ENCODE peak calls at places on chromosomes 4 and X, in eight cellular contexts. One of them, this sample, is unnamed. For H3K27me3, the result is how much of the 10 kb centered on the place peaks cover.

GRCh38 chrX:68989865-68990606 is 161.2 kb downstream of the EFNB1 start:
- DNase-seq in gastrocnemius medialis: no peak
- DNase-seq in adrenal gland: peak
- DNase-seq in MM.1S: no peak
- DNase-seq in tibial nerve: no peak
- DNase-seq in dorsolateral prefrontal cortex: no peak
- DNase-seq in suprapubic skin: no peak
- DNase-seq in Panc1: no peak
- DNase-seq in this sample: no peak

GRCh38 chr4:41268024-41268423 is 11.3 kb downstream of the UCHL1 start:
- DNase-seq in gastrocnemius medialis: no peak
- DNase-seq in adrenal gland: no peak
- DNase-seq in MM.1S: no peak
- DNase-seq in tibial nerve: no peak
- DNase-seq in dorsolateral prefrontal cortex: no peak
- DNase-seq in suprapubic skin: no peak
- DNase-seq in Panc1: no peak
- DNase-seq in this sample: no peak

GRCh38 chr4:9989918-9990635 is 31.2 kb downstream of the SLC2A9 start:
- DNase-seq in gastrocnemius medialis: peak
- DNase-seq in adrenal gland: no peak
- DNase-seq in MM.1S: no peak
- DNase-seq in tibial nerve: no peak
- DNase-seq in dorsolateral prefrontal cortex: no peak
- DNase-seq in suprapubic skin: no peak
- DNase-seq in Panc1: no peak
- DNase-seq in this sample: no peak

GRCh38 chr4:137534516-137534915 is 2.2 kb upstream of the PCDH18 start:
- DNase-seq in gastrocnemius medialis: no peak
- DNase-seq in adrenal gland: no peak
- DNase-seq in MM.1S: no peak
- DNase-seq in tibial nerve: no peak
- DNase-seq in dorsolateral prefrontal cortex: no peak
- DNase-seq in suprapubic skin: no peak
- DNase-seq in Panc1: no peak
- DNase-seq in this sample: no peak

GRCh38 chr4:98711526-98711925 is 53.1 kb upstream of the TSPAN5 start:
- DNase-seq in gastrocnemius medialis: no peak
- DNase-seq in adrenal gland: no peak
- DNase-seq in MM.1S: no peak
- DNase-seq in tibial nerve: no peak
- DNase-seq in dorsolateral prefrontal cortex: no peak
- DNase-seq in suprapubic skin: no peak
- DNase-seq in Panc1: no peak
- DNase-seq in this sample: no peak

GRCh38 chrX:49172280-49172780 is 632 bp downstream of the PLP2 start:
- DNase-seq in gastrocnemius medialis: peak
- DNase-seq in adrenal gland: peak
- DNase-seq in MM.1S: peak
- DNase-seq in tibial nerve: peak
- DNase-seq in dorsolateral prefrontal cortex: no peak
- DNase-seq in suprapubic skin: peak
- DNase-seq in Panc1: no peak
- DNase-seq in this sample: peak

GRCh38 chr4:151638295-151638858 is 122.4 kb downstream of the GATB start:
- DNase-seq in gastrocnemius medialis: no peak
- DNase-seq in adrenal gland: no peak
- DNase-seq in MM.1S: no peak
- DNase-seq in tibial nerve: no peak
- DNase-seq in dorsolateral prefrontal cortex: no peak
- DNase-seq in suprapubic skin: no peak
- DNase-seq in Panc1: no peak
- DNase-seq in this sample: no peak

GRCh38 chrX:124557976-124558375 is 211.6 kb downstream of the SH2D1A start:
- DNase-seq in gastrocnemius medialis: no peak
- DNase-seq in adrenal gland: no peak
- DNase-seq in MM.1S: no peak
- DNase-seq in tibial nerve: no peak
- DNase-seq in dorsolateral prefrontal cortex: no peak
- DNase-seq in suprapubic skin: no peak
- DNase-seq in Panc1: no peak
- DNase-seq in this sample: no peak

GRCh38 chr4:184825394-184826314 is at the start of gene ACSL1:
- DNase-seq in gastrocnemius medialis: peak
- DNase-seq in adrenal gland: peak
- DNase-seq in MM.1S: peak
- DNase-seq in tibial nerve: peak
- DNase-seq in dorsolateral prefrontal cortex: peak
- DNase-seq in suprapubic skin: peak
- DNase-seq in Panc1: no peak
- DNase-seq in this sample: peak

GRCh38 chr4:3465698-3466671 is 2.9 kb downstream of the DOK7 start:
- DNase-seq in gastrocnemius medialis: peak
- DNase-seq in adrenal gland: no peak
- DNase-seq in MM.1S: no peak
- DNase-seq in tibial nerve: no peak
- DNase-seq in dorsolateral prefrontal cortex: no peak
- DNase-seq in suprapubic skin: no peak
- DNase-seq in Panc1: no peak
- DNase-seq in this sample: no peak

GRCh38 chrX:21373637-21374162 is 518 bp upstream of the CNKSR2 start:
- DNase-seq in gastrocnemius medialis: no peak
- DNase-seq in adrenal gland: peak
- DNase-seq in MM.1S: peak
- DNase-seq in tibial nerve: no peak
- DNase-seq in dorsolateral prefrontal cortex: no peak
- DNase-seq in suprapubic skin: no peak
- DNase-seq in Panc1: no peak
- DNase-seq in this sample: peak

GRCh38 chr4:168877407-168877778 is 132.7 kb downstream of the CBR4 start:
- DNase-seq in gastrocnemius medialis: peak
- DNase-seq in adrenal gland: no peak
- DNase-seq in MM.1S: no peak
- DNase-seq in tibial nerve: no peak
- DNase-seq in dorsolateral prefrontal cortex: no peak
- DNase-seq in suprapubic skin: no peak
- DNase-seq in Panc1: no peak
- DNase-seq in this sample: no peak

DNA sequence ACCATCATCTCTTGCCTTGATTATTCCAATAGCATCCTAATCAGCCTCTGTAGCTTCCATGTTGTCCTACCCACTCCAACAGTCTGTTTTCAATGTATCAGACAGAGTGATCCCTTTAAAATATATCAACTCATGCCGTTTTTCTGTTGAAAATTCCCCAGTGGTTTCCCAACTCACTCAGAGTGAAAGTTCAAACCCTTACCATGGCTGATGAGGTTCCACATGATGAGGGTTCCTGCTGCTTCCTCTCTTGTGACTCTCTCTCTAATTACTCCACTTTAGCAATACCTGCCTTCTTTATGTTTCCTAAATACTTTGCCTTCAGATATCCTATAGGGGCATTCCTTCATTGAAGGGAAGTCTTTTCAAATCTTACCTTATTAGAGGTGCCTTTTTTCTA is 334.7 kb downstream of the PPP1R2C start:
- DNase-seq in gastrocnemius medialis: no peak
- DNase-seq in adrenal gland: no peak
- DNase-seq in MM.1S: no peak
- DNase-seq in tibial nerve: no peak
- DNase-seq in dorsolateral prefrontal cortex: no peak
- DNase-seq in suprapubic skin: no peak
- DNase-seq in Panc1: no peak
- DNase-seq in this sample: no peak
- TF ChIP-seq CTCF in gastrocnemius medialis: no peak
- TF ChIP-seq CTCF in adrenal gland: no peak
- TF ChIP-seq CTCF in MM.1S: no peak
- TF ChIP-seq CTCF in tibial nerve: no peak
- TF ChIP-seq CTCF in dorsolateral prefrontal cortex: no peak
- TF ChIP-seq CTCF in suprapubic skin: no peak
- TF ChIP-seq CTCF in Panc1: no peak
- TF ChIP-seq CTCF in this sample: no peak

GRCh38 chrX:11349020-11349419 is 55.8 kb downstream of the AMELX start:
- DNase-seq in gastrocnemius medialis: no peak
- DNase-seq in adrenal gland: no peak
- DNase-seq in MM.1S: no peak
- DNase-seq in tibial nerve: no peak
- DNase-seq in dorsolateral prefrontal cortex: no peak
- DNase-seq in suprapubic skin: no peak
- DNase-seq in Panc1: no peak
- DNase-seq in this sample: no peak

GRCh38 chrX:11352296-11352741 is 59.1 kb downstream of the AMELX start:
- DNase-seq in gastrocnemius medialis: no peak
- DNase-seq in adrenal gland: no peak
- DNase-seq in MM.1S: no peak
- DNase-seq in tibial nerve: no peak
- DNase-seq in dorsolateral prefrontal cortex: no peak
- DNase-seq in suprapubic skin: no peak
- DNase-seq in Panc1: no peak
- DNase-seq in this sample: no peak

GRCh38 chrX:11349661-11350337 is 56.6 kb downstream of the AMELX start:
- DNase-seq in gastrocnemius medialis: no peak
- DNase-seq in adrenal gland: no peak
- DNase-seq in MM.1S: no peak
- DNase-seq in tibial nerve: no peak
- DNase-seq in dorsolateral prefrontal cortex: no peak
- DNase-seq in suprapubic skin: no peak
- DNase-seq in Panc1: no peak
- DNase-seq in this sample: no peak

GRCh38 chrX:11355259-11355909 is 62.2 kb downstream of the AMELX start:
- DNase-seq in gastrocnemius medialis: no peak
- DNase-seq in adrenal gland: no peak
- DNase-seq in MM.1S: no peak
- DNase-seq in tibial nerve: no peak
- DNase-seq in dorsolateral prefrontal cortex: no peak
- DNase-seq in suprapubic skin: no peak
- DNase-seq in Panc1: no peak
- DNase-seq in this sample: no peak

GRCh38 chrX:11351375-11352295 is 58.4 kb downstream of the AMELX start:
- DNase-seq in gastrocnemius medialis: peak
- DNase-seq in adrenal gland: peak
- DNase-seq in MM.1S: no peak
- DNase-seq in tibial nerve: peak
- DNase-seq in dorsolateral prefrontal cortex: no peak
- DNase-seq in suprapubic skin: peak
- DNase-seq in Panc1: no peak
- DNase-seq in this sample: no peak
- H3K27me3 ChIP-seq in gastrocnemius medialis: under half
- H3K27me3 ChIP-seq in adrenal gland: under half
- H3K27me3 ChIP-seq in MM.1S: under half
- H3K27me3 ChIP-seq in tibial nerve: under half
- H3K27me3 ChIP-seq in dorsolateral prefrontal cortex: under half
- H3K27me3 ChIP-seq in suprapubic skin: under half
- H3K27me3 ChIP-seq in Panc1: under half
- H3K27me3 ChIP-seq in this sample: under half

GRCh38 chr4:115107411-115107810 is 6.0 kb downstream of the NDST4 start:
- DNase-seq in gastrocnemius medialis: no peak
- DNase-seq in adrenal gland: no peak
- DNase-seq in MM.1S: no peak
- DNase-seq in tibial nerve: no peak
- DNase-seq in dorsolateral prefrontal cortex: no peak
- DNase-seq in suprapubic skin: no peak
- DNase-seq in Panc1: no peak
- DNase-seq in this sample: no peak

GRCh38 chr4:115101675-115102074 is 11.7 kb downstream of the NDST4 start:
- DNase-seq in gastrocnemius medialis: no peak
- DNase-seq in adrenal gland: no peak
- DNase-seq in MM.1S: no peak
- DNase-seq in tibial nerve: no peak
- DNase-seq in dorsolateral prefrontal cortex: no peak
- DNase-seq in suprapubic skin: no peak
- DNase-seq in Panc1: no peak
- DNase-seq in this sample: no peak
- TF ChIP-seq CTCF in gastrocnemius medialis: no peak
- TF ChIP-seq CTCF in adrenal gland: no peak
- TF ChIP-seq CTCF in MM.1S: no peak
- TF ChIP-seq CTCF in tibial nerve: no peak
- TF ChIP-seq CTCF in dorsolateral prefrontal cortex: no peak
- TF ChIP-seq CTCF in suprapubic skin: no peak
- TF ChIP-seq CTCF in Panc1: no peak
- TF ChIP-seq CTCF in this sample: no peak

GRCh38 chr4:5922556-5922955 is 29.7 kb upstream of the CRMP1 start:
- DNase-seq in gastrocnemius medialis: no peak
- DNase-seq in adrenal gland: no peak
- DNase-seq in MM.1S: no peak
- DNase-seq in tibial nerve: no peak
- DNase-seq in dorsolateral prefrontal cortex: no peak
- DNase-seq in suprapubic skin: no peak
- DNase-seq in Panc1: no peak
- DNase-seq in this sample: no peak

GRCh38 chr4:5921981-5922380 is 29.1 kb upstream of the CRMP1 start:
- DNase-seq in gastrocnemius medialis: no peak
- DNase-seq in adrenal gland: no peak
- DNase-seq in MM.1S: no peak
- DNase-seq in tibial nerve: no peak
- DNase-seq in dorsolateral prefrontal cortex: no peak
- DNase-seq in suprapubic skin: no peak
- DNase-seq in Panc1: no peak
- DNase-seq in this sample: no peak

GRCh38 chr4:5924466-5925125 is 31.7 kb upstream of the CRMP1 start:
- DNase-seq in gastrocnemius medialis: no peak
- DNase-seq in adrenal gland: no peak
- DNase-seq in MM.1S: no peak
- DNase-seq in tibial nerve: no peak
- DNase-seq in dorsolateral prefrontal cortex: no peak
- DNase-seq in suprapubic skin: peak
- DNase-seq in Panc1: no peak
- DNase-seq in this sample: no peak

GRCh38 chr4:5921578-5921977 is 28.7 kb upstream of the CRMP1 start:
- DNase-seq in gastrocnemius medialis: no peak
- DNase-seq in adrenal gland: no peak
- DNase-seq in MM.1S: no peak
- DNase-seq in tibial nerve: no peak
- DNase-seq in dorsolateral prefrontal cortex: no peak
- DNase-seq in suprapubic skin: no peak
- DNase-seq in Panc1: no peak
- DNase-seq in this sample: no peak

DNA sequence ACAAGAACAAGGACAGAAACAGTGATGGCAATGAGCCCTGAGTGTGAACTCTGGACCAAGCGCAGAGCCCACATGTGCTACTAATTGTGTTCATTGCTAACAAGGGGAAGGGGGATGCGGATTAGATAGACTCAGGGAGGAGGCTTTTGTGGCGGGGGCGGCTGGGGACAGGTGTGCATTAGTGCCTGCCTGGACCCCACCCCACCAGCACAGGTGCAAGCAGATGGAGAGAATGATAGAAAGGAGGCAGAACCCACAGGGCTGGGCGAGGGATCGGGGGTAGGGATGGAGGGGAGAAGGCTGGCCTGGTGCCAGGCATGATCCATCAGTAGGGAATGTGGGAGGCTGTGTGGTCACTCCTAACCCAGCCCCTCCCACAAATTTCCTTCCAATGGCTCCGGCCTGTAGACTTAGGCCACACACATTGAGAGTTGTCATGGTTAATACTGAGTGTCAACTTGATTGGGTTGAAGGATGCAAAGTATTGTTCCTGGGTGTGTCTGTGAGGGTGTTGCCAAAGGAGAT is 30.5 kb upstream of the CRMP1 start:
- DNase-seq in gastrocnemius medialis: no peak
- DNase-seq in adrenal gland: no peak
- DNase-seq in MM.1S: no peak
- DNase-seq in tibial nerve: no peak
- DNase-seq in dorsolateral prefrontal cortex: no peak
- DNase-seq in suprapubic skin: no peak
- DNase-seq in Panc1: no peak
- DNase-seq in this sample: no peak
- H3K27me3 ChIP-seq in gastrocnemius medialis: under half
- H3K27me3 ChIP-seq in adrenal gland: under half
- H3K27me3 ChIP-seq in MM.1S: under half
- H3K27me3 ChIP-seq in tibial nerve: under half
- H3K27me3 ChIP-seq in dorsolateral prefrontal cortex: under half
- H3K27me3 ChIP-seq in suprapubic skin: half or more
- H3K27me3 ChIP-seq in Panc1: under half
- H3K27me3 ChIP-seq in this sample: under half

This sample was measured in CD4-positive, alpha-beta T cell.